ENCODE peak calls at places on chromosomes 3 and 15, in ten cellular contexts. Q is HAP-1; Y is GM23338; K is adipocyte; L is hypothalamus; I is colonic mucosa; G is neural crest cell; J is AG08395; N is endothelial cell; P is activated naive CD4-positive, alpha-beta T cell. V is an unnamed sample.

GRCh38 chr3:127831723-127832172 is 9.4 kb upstream of the MGLL start:
- DNase-seq in Q (peak), Y (peak), K (peak), L (no peak), I (peak), G (peak), J (peak), N (peak), P (no peak), V (no peak)

GRCh38 chr15:67253517-67254237 is 784 bp downstream of the AAGAB start:
- DNase-seq in Q (no peak), Y (no peak), K (peak), L (no peak), I (peak), G (no peak), J (peak), N (no peak), P (no peak), V (peak)

GRCh38 chr3:9056581-9056980 is 93.3 kb upstream of the RAD18 start:
- DNase-seq in Q (no peak), Y (no peak), K (no peak), L (no peak), I (no peak), G (no peak), J (no peak), N (no peak), P (no peak), V (no peak)

GRCh38 chr3:123365450-123366143 is 83.3 kb downstream of the ADCY5 start:
- DNase-seq in Q (peak), Y (peak), K (no peak), L (no peak), I (no peak), G (peak), J (peak), N (peak), P (no peak), V (no peak)

GRCh38 chr15:55897560-55898336 is 95.7 kb downstream of the NEDD4 start:
- DNase-seq in Q (peak), Y (peak), K (peak), L (no peak), I (peak), G (peak), J (peak), N (peak), P (no peak), V (peak)

GRCh38 chr15:91263632-91264477 is 163.8 kb downstream of the SV2B start:
- DNase-seq in Q (no peak), Y (no peak), K (peak), L (no peak), I (no peak), G (no peak), J (peak), N (no peak), P (no peak), V (no peak)

GRCh38 chr3:158267015-158267414 is 157.1 kb downstream of the RSRC1 start:
- DNase-seq in Q (no peak), Y (no peak), K (peak), L (no peak), I (no peak), G (no peak), J (no peak), N (no peak), P (no peak), V (peak)

GRCh38 chr15:90761629-90762028 is 44.5 kb downstream of the BLM start:
- DNase-seq in Q (no peak), Y (peak), K (no peak), L (no peak), I (no peak), G (no peak), J (no peak), N (no peak), P (no peak), V (no peak)

GRCh38 chr3:193314161-193314560 is 64.4 kb downstream of the ATP13A5 start:
- DNase-seq in Q (no peak), Y (peak), K (no peak), L (no peak), I (no peak), G (no peak), J (no peak), N (no peak), P (no peak), V (no peak)

GRCh38 chr3:185250247-185250646 is 3.6 kb downstream of the EHHADH start:
- DNase-seq in Q (no peak), Y (no peak), K (no peak), L (no peak), I (no peak), G (no peak), J (peak), N (no peak), P (no peak), V (no peak)

GRCh38 chr15:23567921-23568320 is 2.4 kb downstream of the MKRN3 start:
- DNase-seq in Q (no peak), Y (no peak), K (no peak), L (no peak), I (no peak), G (no peak), J (no peak), N (no peak), P (no peak), V (no peak)

GRCh38 chr3:70120360-70120966 is 120.9 kb downstream of the SAMMSON start:
- DNase-seq in Q (peak), Y (peak), K (peak), L (no peak), I (peak), G (peak), J (no peak), N (peak), P (peak), V (peak)

GRCh38 chr15:77185242-77185785 is 114.4 kb upstream of the TSPAN3 start:
- DNase-seq in Q (no peak), Y (no peak), K (peak), L (no peak), I (no peak), G (no peak), J (no peak), N (no peak), P (no peak), V (no peak)

GRCh38 chr3:49461443-49462171 is 8.5 kb upstream of the DAG1 start:
- DNase-seq in Q (peak), Y (peak), K (peak), L (no peak), I (no peak), G (no peak), J (no peak), N (no peak), P (no peak), V (no peak)

GRCh38 chr15:68618339-68619302 is 39.8 kb downstream of the CORO2B start:
- DNase-seq in Q (no peak), Y (no peak), K (no peak), L (no peak), I (no peak), G (no peak), J (no peak), N (no peak), P (no peak), V (no peak)

GRCh38 chr3:173096994-173097785 is 43.8 kb downstream of the SPATA16 start:
- DNase-seq in Q (no peak), Y (no peak), K (no peak), L (no peak), I (no peak), G (no peak), J (no peak), N (no peak), P (no peak), V (no peak)

GRCh38 chr15:23797747-23798157 is 110.6 kb upstream of the NDN start:
- DNase-seq in Q (no peak), Y (peak), K (no peak), L (no peak), I (no peak), G (peak), J (no peak), N (no peak), P (no peak), V (no peak)

GRCh38 chr15:83066034-83066760 is 855 bp downstream of the BTBD1 start:
- DNase-seq in Q (peak), Y (no peak), K (peak), L (no peak), I (peak), G (no peak), J (no peak), N (no peak), P (no peak), V (no peak)

GRCh38 chr3:50347187-50347813 is 1.8 kb upstream of the ZMYND10 start:
- DNase-seq in Q (peak), Y (peak), K (peak), L (no peak), I (peak), G (peak), J (peak), N (peak), P (peak), V (peak)

GRCh38 chr15:57138260-57138895 is 219.9 kb downstream of the TCF12 start:
- DNase-seq in Q (peak), Y (peak), K (peak), L (no peak), I (no peak), G (peak), J (peak), N (peak), P (no peak), V (peak)

GRCh38 chr15:56243774-56244236 is at the start of gene RFX7:
- DNase-seq in Q (peak), Y (peak), K (peak), L (peak), I (peak), G (peak), J (peak), N (peak), P (peak), V (peak)

GRCh38 chr3:14766428-14767244 is 52.1 kb upstream of the FGD5 start:
- DNase-seq in Q (no peak), Y (no peak), K (no peak), L (no peak), I (no peak), G (no peak), J (no peak), N (no peak), P (no peak), V (no peak)

GRCh38 chr3:39142067-39142466 is 11.3 kb downstream of the CSRNP1 start:
- DNase-seq in Q (no peak), Y (no peak), K (no peak), L (no peak), I (peak), G (no peak), J (no peak), N (no peak), P (no peak), V (no peak)

GRCh38 chr3:24365168-24365567 is 129.5 kb downstream of the THRB start:
- DNase-seq in Q (no peak), Y (no peak), K (peak), L (no peak), I (peak), G (no peak), J (peak), N (no peak), P (no peak), V (peak)

GRCh38 chr15:75181780-75182179 is 19.9 kb upstream of the C15orf39 start:
- DNase-seq in Q (no peak), Y (no peak), K (no peak), L (no peak), I (no peak), G (no peak), J (no peak), N (no peak), P (no peak), V (no peak)

V was measured in astrocyte of the spinal cord.